ENCODE peak calls at places on chromosomes 12 and 14, in nine cellular contexts. I is lung, N is dorsolateral prefrontal cortex, K is HFF-Myc, G is PC-3, J is AG04449, Z is stomach, Q is AG09309, M is astrocyte. Y is an unnamed sample.

GRCh38 chr12:78210894-78211302 is 380.2 kb downstream of the NAV3 start:
- DNase-seq in N (no peak), Q (peak), J (peak), M (peak), K (peak), Z (no peak), G (peak), I (no peak), Y (peak)

GRCh38 chr12:101697930-101698781 is 716 bp downstream of the CHPT1 start:
- DNase-seq in J (no peak), I (peak), K (no peak), G (peak), Z (peak), Q (no peak), N (no peak), M (peak), Y (no peak)

GRCh38 chr12:2692156-2692555 is 102.6 kb upstream of the FKBP4 start:
- DNase-seq in N (no peak), J (no peak), M (no peak), K (no peak), Q (no peak), Z (no peak), G (no peak), I (peak), Y (no peak)

GRCh38 chr12:65532744-65533143 is 254.3 kb downstream of the MSRB3 start:
- DNase-seq in I (no peak), Z (no peak), J (peak), K (peak), Q (peak), G (peak), N (no peak), M (peak), Y (peak)

GRCh38 chr14:76765461-76765931 is 4.2 kb downstream of the VASH1 start:
- DNase-seq in M (no peak), Z (no peak), I (peak), K (no peak), G (no peak), J (no peak), Q (no peak), N (no peak), Y (no peak)

GRCh38 chr12:107429006-107429698 is 256.4 kb upstream of the PWP1 start:
- DNase-seq in Z (peak), G (peak), I (peak), Q (no peak), M (no peak), J (no peak), N (no peak), K (no peak), Y (no peak)

GRCh38 chr12:84919271-84919670 is 6.7 kb upstream of the SLC6A15 start:
- DNase-seq in J (no peak), K (no peak), Z (no peak), Q (no peak), M (peak), I (no peak), G (peak), N (no peak), Y (no peak)

GRCh38 chr12:28421374-28421773 is 231.1 kb downstream of the CCDC91 start:
- DNase-seq in M (no peak), K (no peak), Q (no peak), J (no peak), N (no peak), I (no peak), G (no peak), Z (no peak), Y (no peak)

GRCh38 chr14:95619785-95620417 is 66.3 kb upstream of the TCL1B start:
- DNase-seq in J (no peak), I (no peak), K (no peak), Z (no peak), Q (no peak), G (no peak), N (no peak), M (no peak), Y (no peak)

GRCh38 chr12:94730846-94731245 is 80.5 kb upstream of the TMCC3 start:
- DNase-seq in I (no peak), M (no peak), Q (no peak), G (no peak), J (no peak), N (no peak), Z (no peak), K (no peak), Y (no peak)

GRCh38 chr14:96821501-96821900 is 24.3 kb downstream of the VRK1 start:
- DNase-seq in G (no peak), K (no peak), M (peak), Q (no peak), N (no peak), Z (no peak), J (no peak), I (no peak), Y (no peak)

GRCh38 chr12:47862157-47862556 is 42.5 kb upstream of the HDAC7 start:
- DNase-seq in G (no peak), K (no peak), M (no peak), Q (no peak), I (no peak), N (no peak), Z (no peak), J (no peak), Y (no peak)

GRCh38 chr14:99853206-99853605 is 60.0 kb downstream of the EML1 start:
- DNase-seq in I (no peak), N (no peak), Q (no peak), G (no peak), Z (no peak), J (no peak), K (no peak), M (no peak), Y (no peak)

GRCh38 chr14:103243764-103244737 is 90.0 kb upstream of the EIF5 start:
- DNase-seq in M (peak), K (peak), J (no peak), Q (no peak), N (no peak), I (no peak), Z (no peak), G (no peak), Y (no peak)

GRCh38 chr14:65972346-65972745 is 513.8 kb upstream of the CCDC196 start:
- DNase-seq in Q (no peak), Z (no peak), I (no peak), G (no peak), M (peak), N (no peak), J (peak), K (no peak), Y (no peak)

GRCh38 chr14:96638041-96638855 is 136.1 kb downstream of the PAPOLA start:
- DNase-seq in Q (no peak), I (peak), J (no peak), N (no peak), Z (peak), G (no peak), K (no peak), M (no peak), Y (no peak)

GRCh38 chr12:49032679-49033447 is 14.3 kb upstream of the PRKAG1 start:
- DNase-seq in J (no peak), G (no peak), Q (no peak), I (no peak), K (no peak), M (no peak), Z (no peak), N (no peak), Y (no peak)

GRCh38 chr12:112097641-112098040 is 10.9 kb downstream of the NAA25 start:
- DNase-seq in I (no peak), M (no peak), K (no peak), Q (no peak), G (peak), Z (no peak), N (no peak), J (no peak), Y (no peak)

GRCh38 chr14:61556455-61556854 is 138.9 kb upstream of the HIF1A start:
- DNase-seq in J (no peak), M (no peak), Z (no peak), N (no peak), K (no peak), G (peak), Q (no peak), I (no peak), Y (no peak)

GRCh38 chr12:120590741-120591407 is 9.7 kb upstream of the POP5 start:
- DNase-seq in Q (no peak), M (no peak), G (no peak), N (no peak), J (no peak), Z (peak), K (no peak), I (no peak), Y (no peak)

GRCh38 chr12:110245278-110245868 is 35.7 kb upstream of the ATP2A2 start:
- DNase-seq in K (no peak), Q (no peak), I (no peak), Z (peak), G (peak), N (no peak), J (no peak), M (no peak), Y (no peak)

GRCh38 chr14:53953002-53953827 is 3.4 kb downstream of the BMP4 start:
- DNase-seq in N (peak), I (peak), Q (peak), M (peak), J (no peak), K (no peak), Z (peak), G (peak), Y (no peak)

GRCh38 chr12:68675098-68675842 is 11.5 kb upstream of the NUP107 start:
- DNase-seq in Q (no peak), I (no peak), M (peak), N (no peak), G (no peak), K (no peak), J (no peak), Z (peak), Y (no peak)

GRCh38 chr12:33439587-33440011 is at the start of gene SYT10:
- DNase-seq in Z (no peak), G (no peak), Q (no peak), N (no peak), K (no peak), I (no peak), J (no peak), M (peak), Y (no peak)

GRCh38 chr14:88452231-88452630 is 66.8 kb downstream of the SPATA7 start:
- DNase-seq in K (no peak), Z (no peak), Q (no peak), N (no peak), J (no peak), I (no peak), M (no peak), G (no peak), Y (no peak)

DNA sequence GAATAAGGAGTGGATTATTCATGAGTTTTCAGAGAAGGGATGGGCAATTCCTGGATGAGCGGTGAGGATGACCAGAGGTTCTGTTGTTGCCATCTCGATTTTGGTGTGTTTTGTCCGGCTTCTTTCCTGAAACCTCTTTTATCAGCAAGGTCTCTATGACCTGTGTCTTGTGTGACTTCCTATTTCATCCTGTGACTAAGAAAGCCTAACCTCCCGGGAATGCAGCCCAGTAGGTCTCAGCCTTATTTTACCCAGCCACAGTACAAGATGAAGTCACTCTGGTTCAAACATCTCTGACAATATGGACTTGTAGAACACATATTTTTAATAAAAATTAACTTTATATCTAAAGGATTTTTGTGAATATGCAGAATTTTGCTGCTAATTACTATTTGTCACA is 716.4 kb downstream of the FSCB start:
- DNase-seq in M (no peak), Z (no peak), N (no peak), J (no peak), K (no peak), I (no peak), Q (no peak), G (peak), Y (no peak)
- TF ChIP-seq CTCF in M (no peak), Z (no peak), N (no peak), J (no peak), K (no peak), I (no peak), Q (no peak), G (no peak), Y (no peak)

GRCh38 chr12:14258468-14258947 is 107.0 kb upstream of the ATF7IP start:
- DNase-seq in I (peak), M (no peak), K (no peak), N (no peak), J (no peak), Q (no peak), G (no peak), Z (no peak), Y (no peak)

GRCh38 chr12:14257734-14258467 is 107.6 kb upstream of the ATF7IP start:
- DNase-seq in J (peak), I (peak), K (peak), M (peak), Q (peak), G (peak), Z (peak), N (no peak), Y (peak)

GRCh38 chr12:14261096-14261495 is 104.4 kb upstream of the ATF7IP start:
- DNase-seq in J (no peak), I (no peak), Q (no peak), Z (no peak), N (no peak), G (no peak), K (no peak), M (no peak), Y (no peak)

GRCh38 chr12:14260011-14260993 is 105.2 kb upstream of the ATF7IP start:
- DNase-seq in M (peak), N (peak), Z (peak), G (peak), J (peak), I (peak), K (peak), Q (peak), Y (peak)

GRCh38 chr12:14259481-14260010 is 105.9 kb upstream of the ATF7IP start:
- DNase-seq in Z (no peak), G (no peak), I (no peak), J (no peak), K (no peak), Q (no peak), N (no peak), M (no peak), Y (no peak)
- H3K4me3 ChIP-seq in Z (peak), G (no peak), I (no peak), J (no peak), K (no peak), Q (no peak), N (no peak), M (no peak), Y (no peak)

DNA sequence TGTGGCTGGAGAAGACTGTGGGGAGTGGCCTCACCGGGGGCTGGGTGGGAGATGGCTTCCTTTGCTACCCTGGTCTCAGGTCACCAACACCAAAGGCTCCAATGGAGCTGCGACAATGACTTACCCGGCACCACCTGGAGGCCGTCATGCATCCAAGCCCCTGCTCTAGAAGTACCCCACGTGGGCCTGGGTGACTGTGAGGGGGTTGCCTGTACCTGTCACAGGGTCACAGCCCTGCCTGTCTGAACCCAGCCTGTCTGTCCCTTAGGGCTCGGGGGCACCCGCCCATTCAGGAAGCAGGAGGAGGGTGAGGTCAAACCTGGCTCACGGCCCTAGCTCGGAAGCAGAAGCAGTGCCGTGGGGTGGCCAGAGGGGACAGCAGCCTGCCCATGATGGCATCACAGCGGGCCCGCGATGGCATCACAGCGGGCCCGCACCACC is 18.9 kb downstream of the ABCB9 start:
- DNase-seq in Z (peak), N (no peak), G (no peak), K (no peak), I (peak), Q (no peak), M (no peak), J (no peak), Y (no peak)
- TF ChIP-seq CTCF in Z (peak), N (no peak), G (peak), K (no peak), I (no peak), Q (no peak), M (no peak), J (no peak), Y (no peak)

DNA sequence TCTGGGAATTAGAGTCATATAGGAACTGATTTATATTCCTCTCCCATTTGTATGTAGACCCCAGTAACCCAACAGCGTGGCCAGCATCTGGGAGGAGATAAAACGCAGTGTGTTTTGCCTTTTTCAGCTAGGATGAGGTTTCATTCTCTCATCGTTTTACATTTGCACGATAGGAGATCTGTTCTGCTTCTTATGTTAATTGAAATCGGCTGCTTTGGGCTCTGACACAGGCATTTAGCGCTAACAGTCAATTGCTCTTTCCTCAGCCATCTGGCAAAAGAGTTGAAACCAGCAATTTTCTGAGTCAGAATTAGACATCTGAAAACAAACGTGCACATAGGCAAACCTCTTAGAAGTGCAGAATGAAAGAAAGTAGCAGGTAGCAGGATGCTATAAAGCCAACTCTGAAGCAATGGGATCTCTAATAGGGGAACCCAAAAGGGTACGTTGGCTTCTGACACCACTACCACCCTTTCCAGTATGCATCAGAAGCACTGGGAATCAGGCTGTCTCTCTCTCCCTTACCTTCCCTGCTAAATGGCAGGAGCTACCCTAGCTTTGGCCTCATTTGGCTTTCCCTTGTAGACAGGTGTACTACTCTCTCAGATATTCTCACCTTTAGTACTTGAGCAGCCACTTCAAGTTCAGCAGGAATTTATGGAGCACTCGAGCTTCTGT is 219.1 kb downstream of the PHLDA1 start:
- DNase-seq in I (no peak), N (no peak), K (peak), M (peak), Q (peak), J (peak), G (no peak), Z (no peak), Y (no peak)
- H3K4me3 ChIP-seq in I (no peak), N (no peak), K (no peak), M (no peak), Q (peak), J (peak), G (no peak), Z (no peak), Y (no peak)

GRCh38 chr12:31521972-31522371 is 69.0 kb downstream of the DENND5B start:
- DNase-seq in K (no peak), I (no peak), G (no peak), Q (no peak), N (no peak), J (no peak), M (no peak), Z (no peak), Y (no peak)
- TF ChIP-seq CTCF in K (no peak), I (no peak), G (no peak), Q (no peak), N (no peak), J (no peak), M (no peak), Z (no peak), Y (no peak)

DNA sequence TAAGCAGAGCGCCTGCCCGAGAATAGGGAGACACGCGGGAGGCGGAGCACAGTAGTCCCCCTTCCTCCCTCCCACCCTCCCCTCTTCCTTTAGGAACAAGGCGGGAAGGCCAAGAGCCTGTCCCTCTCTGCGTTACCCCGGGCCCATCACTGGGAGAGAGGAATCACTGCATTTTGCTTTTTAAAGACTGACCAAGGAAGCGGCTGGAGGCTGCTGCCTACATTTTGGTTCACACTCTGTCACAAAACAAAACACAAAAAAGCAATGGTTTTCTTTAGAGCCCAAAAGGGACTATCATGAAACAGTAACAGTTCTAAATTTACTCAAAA is 19.8 kb downstream of the STX2 start:
- DNase-seq in M (no peak), Z (no peak), N (no peak), J (no peak), I (no peak), G (no peak), Q (no peak), K (no peak), Y (no peak)
- H3K4me3 ChIP-seq in M (no peak), Z (peak), N (peak), J (no peak), I (no peak), G (no peak), Q (no peak), K (no peak), Y (no peak)

GRCh38 chr14:71780075-71780474 is 152.2 kb upstream of the RGS6 start:
- DNase-seq in Z (no peak), M (no peak), Q (no peak), K (no peak), I (no peak), J (no peak), N (no peak), G (no peak), Y (no peak)

GRCh38 chr14:71783786-71784185 is 148.4 kb upstream of the RGS6 start:
- DNase-seq in J (no peak), M (no peak), Z (no peak), G (peak), I (no peak), K (no peak), Q (no peak), N (no peak), Y (no peak)

GRCh38 chr14:71780822-71781221 is 151.4 kb upstream of the RGS6 start:
- DNase-seq in M (no peak), G (no peak), Q (no peak), J (no peak), N (no peak), Z (no peak), I (no peak), K (no peak), Y (no peak)

GRCh38 chr14:71789005-71789404 is 143.2 kb upstream of the RGS6 start:
- DNase-seq in G (no peak), N (no peak), K (no peak), I (no peak), Z (no peak), J (no peak), Q (no peak), M (no peak), Y (no peak)

DNA sequence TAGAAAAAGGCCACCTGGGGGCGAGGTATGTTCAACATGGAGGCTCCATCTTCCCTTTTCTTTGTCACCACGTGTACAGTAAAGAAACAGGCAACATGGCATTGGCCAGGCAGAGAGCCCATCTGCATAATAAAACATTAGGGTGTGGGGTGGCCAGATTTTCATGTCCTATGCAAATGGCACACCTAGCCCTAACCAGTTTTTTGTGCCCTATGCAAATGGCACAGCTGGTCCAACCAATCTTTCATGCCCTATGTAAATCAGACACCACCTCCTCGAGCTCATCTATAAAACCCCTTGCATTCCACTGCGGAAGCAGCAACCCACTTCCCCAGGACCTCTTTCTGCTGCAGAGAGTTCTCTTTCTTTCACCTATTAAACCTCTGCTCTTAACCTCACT is 149.1 kb upstream of the RGS6 start:
- DNase-seq in J (no peak), K (no peak), G (no peak), M (no peak), Z (no peak), N (no peak), I (no peak), Q (no peak), Y (no peak)
- TF ChIP-seq CTCF in J (no peak), K (no peak), G (no peak), M (no peak), Z (no peak), N (no peak), I (no peak), Q (no peak), Y (no peak)

GRCh38 chr14:98197933-98198332 is 1074.1 kb downstream of the BCL11B start:
- DNase-seq in K (no peak), M (no peak), I (no peak), N (no peak), Z (no peak), J (no peak), G (no peak), Q (no peak), Y (no peak)
- H3K4me3 ChIP-seq in K (no peak), M (no peak), I (no peak), N (no peak), Z (no peak), J (no peak), G (no peak), Q (no peak), Y (no peak)